ENCODE peak calls at places on chromosomes 1 and 21, in ten cellular contexts. X is cardiac muscle cell, F is Panc1, D is kidney epithelial cell, S is GM12865, Z is testis, U is lower leg skin, Q is tibial nerve, E is astrocyte of the spinal cord, V is AG09309. W is an unnamed sample.

GRCh38 chr1:219577331-219577730 is 35.6 kb downstream of the ZC3H11B start:
- DNase-seq in S (no peak), V (no peak), Q (no peak), D (no peak), X (no peak), U (no peak), F (no peak), Z (no peak), E (no peak), W (no peak)

GRCh38 chr21:41090981-41091380 is 77.0 kb upstream of the BACE2 start:
- DNase-seq in X (peak), U (no peak), V (no peak), E (no peak), F (no peak), Z (no peak), S (no peak), Q (no peak), D (no peak), W (no peak)

GRCh38 chr1:92728687-92729086 is 56.2 kb downstream of the EVI5 start:
- DNase-seq in Z (no peak), E (no peak), X (no peak), V (no peak), Q (no peak), U (no peak), S (no peak), D (no peak), F (no peak), W (no peak)

GRCh38 chr1:157622471-157622870 is 24.6 kb upstream of the FCRL4 start:
- DNase-seq in V (no peak), X (no peak), D (no peak), Q (no peak), Z (no peak), U (no peak), F (no peak), E (no peak), S (no peak), W (no peak)

GRCh38 chr1:21935393-21935804 is 1.7 kb downstream of the HSPG2 start:
- DNase-seq in S (no peak), U (no peak), Z (no peak), Q (no peak), D (no peak), E (no peak), F (no peak), X (no peak), V (no peak), W (no peak)

GRCh38 chr1:118949317-118949716 is 38.8 kb downstream of the TBX15 start:
- DNase-seq in D (peak), V (no peak), Q (peak), S (no peak), U (peak), Z (no peak), E (peak), F (no peak), X (no peak), W (no peak)

GRCh38 chr1:177865807-177866206 is 104.1 kb downstream of the SEC16B start:
- DNase-seq in F (no peak), E (no peak), Q (no peak), X (no peak), U (no peak), D (no peak), V (no peak), Z (no peak), S (no peak), W (no peak)

GRCh38 chr1:37945743-37946702 is 830 bp downstream of the INPP5B start:
- DNase-seq in F (no peak), E (peak), V (peak), X (no peak), Q (peak), U (peak), Z (peak), S (no peak), D (peak), W (no peak)

GRCh38 chr1:160546942-160547341 is 23.9 kb upstream of the SLAMF6 start:
- DNase-seq in F (no peak), U (peak), V (no peak), X (no peak), Q (no peak), Z (no peak), D (no peak), E (no peak), S (no peak), W (no peak)

GRCh38 chr1:175866776-175867175 is 123.4 kb upstream of the TNR start:
- DNase-seq in X (no peak), V (no peak), S (no peak), E (no peak), Z (no peak), Q (no peak), D (no peak), U (no peak), F (no peak), W (no peak)

GRCh38 chr1:7117599-7118281 is 332.5 kb downstream of the CAMTA1 start:
- DNase-seq in U (no peak), Z (no peak), Q (no peak), D (peak), V (peak), E (peak), X (peak), F (no peak), S (no peak), W (no peak)

GRCh38 chr1:203440780-203441179 is 34.8 kb upstream of the PRELP start:
- DNase-seq in S (peak), X (peak), Z (peak), Q (peak), F (no peak), V (peak), E (peak), U (peak), D (no peak), W (no peak)

GRCh38 chr1:176559474-176560390 is 96.8 kb downstream of the PAPPA2 start:
- DNase-seq in X (peak), Q (peak), U (peak), V (peak), Z (peak), E (peak), S (peak), D (no peak), F (peak), W (peak)

GRCh38 chr1:236686815-236687160 is 489 bp downstream of the ACTN2 start:
- DNase-seq in S (no peak), Q (no peak), U (no peak), F (no peak), V (no peak), X (peak), E (no peak), Z (peak), D (no peak), W (no peak)

GRCh38 chr1:115323366-115324004 is 14.6 kb downstream of the NGF start:
- DNase-seq in V (no peak), E (peak), U (no peak), Z (no peak), X (no peak), F (peak), D (no peak), S (no peak), Q (no peak), W (no peak)

GRCh38 chr1:52706941-52707926 is 9.1 kb upstream of the COA7 start:
- DNase-seq in S (no peak), Z (no peak), D (no peak), U (no peak), F (no peak), X (no peak), V (no peak), E (no peak), Q (peak), W (no peak)

GRCh38 chr1:68202239-68202832 is 30.0 kb downstream of the WLS start:
- DNase-seq in Q (no peak), F (no peak), U (no peak), E (peak), D (no peak), S (no peak), X (no peak), V (peak), Z (no peak), W (no peak)

DNA sequence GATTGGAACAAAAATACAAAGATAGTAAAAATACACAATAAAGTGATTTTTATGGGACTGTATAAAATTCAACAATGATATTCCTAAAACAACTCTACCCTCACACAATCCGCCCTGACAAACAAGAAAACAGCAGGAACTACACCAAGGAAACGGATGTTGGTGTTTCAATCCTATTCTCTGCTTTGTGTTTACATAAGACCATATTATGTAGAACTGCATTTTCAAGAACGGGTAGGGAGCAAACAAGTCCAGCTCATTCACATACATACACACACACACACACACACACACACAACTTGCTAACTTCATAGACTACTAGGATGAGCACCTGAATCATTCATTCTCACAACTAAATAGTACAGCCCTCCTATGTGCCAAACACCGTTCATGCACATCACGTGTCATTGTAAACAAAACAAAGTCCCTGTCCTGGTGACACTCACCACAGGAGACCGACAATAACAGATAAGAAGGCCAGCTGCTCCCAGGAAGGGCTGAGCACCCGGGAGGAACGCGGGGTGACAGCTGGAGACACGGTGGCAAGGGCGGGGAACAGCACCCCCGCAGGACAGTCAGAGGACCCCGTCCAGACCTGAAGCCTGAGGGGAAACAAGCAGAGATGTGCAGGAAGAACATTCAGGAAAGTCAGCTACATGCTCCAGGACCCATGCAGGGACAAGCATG is 43.0 kb downstream of the NPHP4 start:
- DNase-seq in E (no peak), Q (no peak), U (no peak), X (no peak), S (no peak), D (no peak), F (no peak), Z (no peak), V (no peak), W (no peak)
- TF ChIP-seq CTCF in E (peak), Q (no peak), U (no peak), X (peak), S (no peak), D (no peak), F (no peak), Z (no peak), V (no peak), W (no peak)

GRCh38 chr1:6105763-6106162 is 60.1 kb downstream of the KCNAB2 start:
- DNase-seq in Q (no peak), F (no peak), Z (no peak), X (no peak), D (no peak), U (no peak), V (no peak), E (no peak), S (no peak), W (peak)
- TF ChIP-seq CTCF in Q (no peak), F (no peak), Z (no peak), X (no peak), D (no peak), U (no peak), V (no peak), E (no peak), S (no peak), W (no peak)

GRCh38 chr1:151024540-151025146 is 11.7 kb upstream of the BNIPL start:
- DNase-seq in Q (peak), S (peak), X (peak), U (peak), Z (peak), F (no peak), D (no peak), V (no peak), E (peak), W (peak)
- TF ChIP-seq CTCF in Q (peak), S (peak), X (peak), U (peak), Z (peak), F (peak), D (peak), V (peak), E (peak), W (peak)

GRCh38 chr1:221431068-221431651 is 310.7 kb downstream of the DUSP10 start:
- DNase-seq in Z (no peak), Q (no peak), E (peak), F (no peak), S (no peak), X (peak), U (no peak), D (no peak), V (no peak), W (no peak)
- TF ChIP-seq CTCF in Z (no peak), Q (no peak), E (peak), F (peak), S (no peak), X (no peak), U (no peak), D (no peak), V (peak), W (no peak)

DNA sequence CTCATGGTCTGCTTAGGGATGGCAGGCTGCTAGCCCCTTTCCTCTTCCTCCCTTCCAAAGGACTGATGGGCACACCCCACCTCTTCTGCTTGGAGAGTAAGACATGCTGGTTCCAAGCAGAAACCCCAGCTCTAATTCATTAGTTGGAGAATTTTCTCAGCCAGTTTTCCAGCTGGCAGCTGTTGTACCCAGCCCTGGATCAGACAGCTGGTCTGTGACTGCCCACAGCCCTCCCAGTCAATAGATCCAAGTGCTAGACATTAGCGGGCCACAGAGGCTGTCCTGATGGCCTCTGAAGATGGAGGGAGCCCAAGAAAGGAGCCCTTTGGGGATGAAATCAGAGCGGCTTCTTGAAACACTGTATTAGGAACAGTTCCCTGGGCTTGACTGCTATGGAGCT is 35.8 kb downstream of the ACOT11 start:
- DNase-seq in E (no peak), S (no peak), U (no peak), X (no peak), D (no peak), F (no peak), V (no peak), Z (no peak), Q (no peak), W (no peak)
- TF ChIP-seq CTCF in E (no peak), S (no peak), U (no peak), X (no peak), D (no peak), F (no peak), V (no peak), Z (no peak), Q (no peak), W (no peak)

DNA sequence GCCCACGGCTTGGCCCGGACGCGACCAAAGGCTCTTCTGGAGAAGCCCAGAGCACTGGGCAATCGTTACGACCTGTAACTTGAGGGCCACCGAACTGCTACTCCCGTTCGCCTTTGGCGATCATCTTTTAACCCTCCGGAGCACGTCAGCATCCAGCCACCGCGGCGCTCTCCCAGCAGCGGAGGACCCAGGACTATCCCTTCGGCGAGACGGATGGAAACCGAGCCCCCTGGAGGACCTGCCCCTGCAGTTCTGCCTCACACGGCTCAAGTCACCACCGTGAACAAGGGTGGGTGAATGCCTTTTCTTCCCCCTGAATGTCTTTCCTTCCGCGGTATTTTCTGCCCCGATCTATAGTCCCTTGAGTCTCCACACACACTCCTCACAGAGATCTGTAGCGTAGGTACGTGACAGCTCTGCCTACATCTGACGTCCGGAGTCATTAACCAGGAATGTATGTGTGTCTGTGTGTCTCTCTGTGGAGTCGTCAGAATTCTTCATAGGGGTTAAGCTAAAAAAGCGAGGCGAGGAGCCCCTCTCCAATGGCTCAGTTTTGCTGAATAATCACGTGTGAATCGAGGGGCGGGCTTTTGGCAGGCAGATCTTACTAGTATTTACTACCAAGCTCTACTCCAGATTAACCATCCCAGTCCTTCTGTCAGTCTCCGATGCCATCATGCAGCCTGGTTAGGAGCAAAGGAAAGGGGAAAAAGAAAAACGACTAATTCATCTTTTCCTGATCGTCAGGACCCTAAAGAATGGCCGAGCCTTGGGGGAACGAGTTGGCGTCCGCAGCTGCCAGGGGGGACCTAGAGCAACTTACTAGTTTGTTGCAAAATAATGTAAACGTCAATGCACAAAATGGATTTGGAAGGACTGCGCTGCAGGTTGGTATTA is at the start of gene CDKN2C:
- DNase-seq in Q (peak), X (peak), V (peak), D (no peak), F (peak), S (peak), U (peak), Z (peak), E (peak), W (peak)
- TF ChIP-seq CTCF in Q (no peak), X (peak), V (no peak), D (no peak), F (no peak), S (no peak), U (no peak), Z (no peak), E (no peak), W (no peak)

DNA sequence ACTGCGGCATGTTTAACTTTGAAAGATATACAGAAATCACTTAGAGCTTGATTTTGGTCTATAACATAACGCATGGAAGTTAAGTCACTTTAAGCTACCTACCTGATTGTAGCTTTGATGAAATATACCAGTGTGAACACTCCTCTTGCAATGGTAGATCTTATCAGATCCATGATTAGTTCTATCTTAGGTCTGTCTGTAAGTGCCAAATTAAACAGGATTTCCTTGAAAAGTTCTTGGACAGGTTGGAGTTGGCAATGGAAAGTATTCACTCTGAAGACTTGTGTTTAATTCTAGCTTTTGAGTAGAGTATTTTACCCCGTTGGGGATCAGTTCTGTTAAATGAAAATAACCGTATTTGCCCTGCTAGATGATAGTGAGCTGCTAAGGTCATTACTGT is 4.1 kb upstream of the ADGRL4 start:
- DNase-seq in S (no peak), U (no peak), E (no peak), X (no peak), D (no peak), Q (no peak), F (no peak), V (no peak), Z (no peak), W (no peak)
- TF ChIP-seq CTCF in S (no peak), U (no peak), E (no peak), X (no peak), D (no peak), Q (no peak), F (no peak), V (no peak), Z (no peak), W (no peak)

GRCh38 chr21:32861871-32862270 is 90.3 kb upstream of the PAXBP1 start:
- DNase-seq in Z (no peak), Q (no peak), S (no peak), E (no peak), F (no peak), V (peak), X (no peak), U (no peak), D (no peak), W (no peak)
- TF ChIP-seq CTCF in Z (no peak), Q (no peak), S (no peak), E (no peak), F (no peak), V (no peak), X (no peak), U (no peak), D (no peak), W (no peak)

DNA sequence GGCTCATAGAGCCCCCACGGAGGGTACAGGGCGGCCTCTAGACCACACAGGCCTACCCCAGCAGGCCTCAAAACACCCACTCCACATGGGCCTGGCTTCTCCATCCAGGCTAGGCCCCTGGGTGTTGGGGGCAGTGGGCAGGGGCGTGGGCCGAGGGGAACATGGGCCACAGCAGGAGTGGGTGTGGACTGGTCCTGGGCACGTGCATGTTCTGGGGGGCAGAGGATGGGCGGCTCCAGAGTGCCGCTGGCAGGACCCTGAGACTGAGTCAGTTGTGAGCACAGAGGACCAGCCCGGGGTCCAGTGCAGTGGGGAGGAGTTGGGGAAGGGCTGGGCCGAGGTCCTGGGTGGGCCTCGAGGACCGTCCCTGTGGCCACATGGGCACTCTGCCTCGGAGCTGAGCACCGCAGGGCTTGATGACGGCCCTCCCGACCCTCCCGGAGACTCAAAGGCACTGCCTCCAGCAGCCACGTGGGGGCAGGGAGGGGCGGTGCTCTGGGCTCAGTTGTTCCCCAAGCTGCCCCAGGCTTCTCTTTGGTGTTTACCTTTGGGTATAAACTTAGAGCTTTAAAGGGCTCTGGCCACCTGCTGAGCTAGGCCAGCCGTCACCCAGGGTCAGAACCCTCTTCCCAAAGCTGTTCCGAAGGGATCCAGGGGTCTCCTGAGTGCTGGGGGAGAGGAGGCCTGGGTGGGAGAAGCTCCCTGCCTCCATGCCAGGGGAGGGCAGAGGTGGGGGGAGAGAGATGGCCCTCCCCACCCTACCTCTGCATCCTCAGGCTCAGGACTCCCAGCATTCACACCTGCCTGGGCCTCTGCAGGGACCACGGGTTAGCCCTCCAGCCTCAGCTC is 79.9 kb downstream of the MORN1 start:
- DNase-seq in V (no peak), Z (peak), Q (no peak), U (no peak), F (no peak), S (peak), D (no peak), X (peak), E (peak), W (peak)
- TF ChIP-seq CTCF in V (peak), Z (peak), Q (peak), U (no peak), F (no peak), S (peak), D (peak), X (peak), E (peak), W (peak)

W was measured in activated CD8-positive, alpha-beta T cell treated with anti-CD3 and anti-CD28 coated beads for 36 hours.